ENCODE peak calls at places on chromosomes 6 and 20, in four cellular contexts. L is MM.1S, Y is IMR-90, P is astrocyte of the spinal cord. R is an unnamed sample.

GRCh38 chr6:72620866-72621242 is 1.0 kb upstream of the KCNQ5 start:
- DNase-seq in L (no peak), Y (no peak), P (peak; percentile 25), R (no peak)

GRCh38 chr6:90462102-90462501 is 124.8 kb downstream of the MAP3K7 start:
- DNase-seq in L (no peak), Y (no peak), P (no peak), R (no peak)

GRCh38 chr6:23591761-23592160 is 534.3 kb upstream of the NRSN1 start:
- DNase-seq in L (no peak), Y (no peak), P (no peak), R (no peak)

GRCh38 chr6:27053738-27054137 is 193.8 kb upstream of the PRSS16 start:
- DNase-seq in L (no peak), Y (no peak), P (no peak), R (no peak)

GRCh38 chr6:17865798-17866725 is 121.4 kb downstream of the KIF13A start:
- DNase-seq in L (no peak), Y (peak; percentile 95), P (peak; percentile 95), R (peak; percentile 64)

GRCh38 chr20:23641936-23642751 is 4.4 kb upstream of the CST3 start:
- DNase-seq in L (no peak), Y (peak; percentile 87), P (peak; percentile 86), R (no peak)

GRCh38 chr20:43442310-43442880 is 15.3 kb upstream of the SRSF6 start:
- DNase-seq in L (no peak), Y (peak; percentile 27), P (no peak), R (no peak)

GRCh38 chr6:29976588-29977424 is 34.5 kb downstream of the HLA-A start:
- DNase-seq in L (peak; percentile 83), Y (peak; percentile 72), P (peak; percentile 59), R (peak; percentile 77)

GRCh38 chr6:132133734-132134490 is 182.7 kb upstream of the CCN2 start:
- DNase-seq in L (no peak), Y (peak; percentile 35), P (peak; percentile 44), R (no peak)

GRCh38 chr6:75855047-75855446 is 106.0 kb downstream of the MYO6 start:
- DNase-seq in L (peak; percentile 71), Y (peak; percentile 77), P (peak; percentile 80), R (peak; percentile 42)

GRCh38 chr6:44011350-44011925 is 115.8 kb downstream of the MRPL14 start:
- DNase-seq in L (no peak), Y (no peak), P (no peak), R (no peak)

GRCh38 chr20:13447385-13448180 is 191.1 kb downstream of the TASP1 start:
- DNase-seq in L (no peak), Y (no peak), P (no peak), R (no peak)

GRCh38 chr6:166312832-166313231 is 4.6 kb upstream of the PRR18 start:
- DNase-seq in L (no peak), Y (no peak), P (no peak), R (no peak)

GRCh38 chr20:32680544-32681174 is 6.9 kb upstream of the C20orf203 start:
- DNase-seq in L (no peak), Y (no peak), P (no peak), R (no peak)

GRCh38 chr20:38136421-38137245 is 28.4 kb downstream of the TGM2 start:
- DNase-seq in L (no peak), Y (no peak), P (no peak), R (no peak)

GRCh38 chr6:5606546-5606945 is 345.2 kb downstream of the FARS2 start:
- DNase-seq in L (no peak), Y (no peak), P (no peak), R (no peak)

GRCh38 chr20:3199976-3200755 is 4.3 kb downstream of the DDRGK1 start:
- DNase-seq in L (no peak), Y (no peak), P (no peak), R (no peak)

GRCh38 chr6:158686791-158687381 is 37.0 kb downstream of the SYTL3 start:
- DNase-seq in L (no peak), Y (no peak), P (no peak), R (no peak)

GRCh38 chr20:24095303-24095702 is 106.7 kb upstream of the GGTLC1 start:
- DNase-seq in L (no peak), Y (no peak), P (no peak), R (no peak)

GRCh38 chr6:114084327-114084890 is 113.5 kb upstream of the HDAC2 start:
- DNase-seq in L (no peak), Y (no peak), P (peak; percentile 78), R (no peak)

GRCh38 chr6:116307001-116307400 is 27.3 kb upstream of the TSPYL1 start:
- DNase-seq in L (no peak), Y (no peak), P (no peak), R (no peak)

GRCh38 chr6:99287523-99287922 is 62.0 kb downstream of the FAXC start:
- DNase-seq in L (no peak), Y (no peak), P (no peak), R (no peak)

GRCh38 chr6:144265061-144265357 is 20.1 kb upstream of the UTRN start:
- DNase-seq in L (no peak), Y (peak; percentile 35), P (peak; percentile 32), R (peak; percentile 42)

GRCh38 chr20:64142546-64142945 is 21.7 kb upstream of the MYT1 start:
- DNase-seq in L (no peak), Y (no peak), P (no peak), R (no peak)

GRCh38 chr20:46169245-46170171 is 51.4 kb downstream of the CD40 start:
- DNase-seq in L (no peak), Y (no peak), P (no peak), R (no peak)

GRCh38 chr20:43040427-43040826 is 149.3 kb downstream of the PTPRT start:
- DNase-seq in L (peak; percentile 52), Y (no peak), P (no peak), R (peak; percentile 54)

GRCh38 chr6:104509355-104509754 is 350.4 kb downstream of the HACE1 start:
- DNase-seq in L (no peak), Y (no peak), P (no peak), R (no peak)

GRCh38 chr20:24808616-24809015 is 140.5 kb upstream of the CST7 start:
- DNase-seq in L (no peak), Y (no peak), P (no peak), R (no peak)

GRCh38 chr20:34921436-34921835 is 34.2 kb downstream of the GSS start:
- DNase-seq in L (no peak), Y (no peak), P (no peak), R (no peak)

GRCh38 chr6:80523531-80523970 is 417.1 kb downstream of the BCKDHB start:
- DNase-seq in L (no peak), Y (peak; percentile 52), P (peak; percentile 29), R (no peak)

GRCh38 chr20:35698298-35699126 is 640 bp downstream of the NFS1 start:
- DNase-seq in L (no peak), Y (no peak), P (no peak), R (peak; percentile 33)

GRCh38 chr6:35484921-35485392 is 11.9 kb downstream of the TEAD3 start:
- DNase-seq in L (no peak), Y (peak; percentile 50), P (no peak), R (peak; percentile 53)

GRCh38 chr6:103872219-103872618 is 987.5 kb downstream of the HACE1 start:
- DNase-seq in L (no peak), Y (no peak), P (no peak), R (no peak)

GRCh38 chr6:41271901-41272395 is 14.5 kb downstream of the TREM1 start:
- DNase-seq in L (no peak), Y (no peak), P (no peak), R (no peak)

DNA sequence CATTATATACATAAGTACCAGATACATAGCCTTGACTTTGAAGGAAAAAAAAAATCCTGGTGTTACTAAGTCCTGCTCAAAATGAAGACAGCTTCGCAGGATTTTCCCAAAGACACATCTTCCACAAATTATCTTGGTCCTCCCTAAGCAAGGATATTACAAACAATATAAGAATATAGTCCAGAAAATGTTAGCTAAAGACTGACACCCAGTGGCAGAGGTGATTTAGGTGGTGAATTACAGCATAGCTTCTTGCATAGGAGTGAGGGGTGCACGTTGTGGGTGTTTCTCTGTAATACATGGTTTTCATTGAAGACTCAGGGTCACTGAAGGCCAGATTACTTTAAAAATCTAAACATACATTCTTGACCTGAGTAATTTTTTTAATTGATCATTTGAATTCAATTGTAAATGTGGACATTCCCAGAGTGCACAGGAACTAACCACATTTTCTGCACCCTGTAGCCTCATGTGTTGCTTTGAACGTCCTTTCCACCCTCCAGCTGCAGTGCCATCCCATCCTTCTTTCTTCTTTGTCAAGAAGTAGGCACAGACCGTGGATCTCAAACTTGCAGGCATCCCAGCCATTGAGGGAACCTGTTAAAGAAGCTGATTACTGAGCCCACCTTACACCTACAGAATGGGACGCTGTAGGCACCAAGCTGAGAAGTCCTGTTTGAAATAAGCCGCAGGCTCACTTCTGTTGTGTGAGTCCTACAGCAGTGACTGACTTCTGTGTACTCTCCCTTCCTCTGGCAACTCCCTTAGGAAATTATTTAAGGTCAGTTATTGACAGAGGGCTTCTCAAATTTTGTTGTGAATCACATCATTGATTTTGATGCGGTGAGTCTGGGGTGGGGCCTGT is 102.6 kb downstream of the PERP start:
- DNase-seq in L (peak; percentile 71), Y (peak; percentile 41), P (peak; percentile 33), R (peak; percentile 13)
- TF ChIP-seq CTCF in L (peak; percentile 68), Y (peak; percentile 47), P (peak; percentile 56), R (peak; percentile 26)

DNA sequence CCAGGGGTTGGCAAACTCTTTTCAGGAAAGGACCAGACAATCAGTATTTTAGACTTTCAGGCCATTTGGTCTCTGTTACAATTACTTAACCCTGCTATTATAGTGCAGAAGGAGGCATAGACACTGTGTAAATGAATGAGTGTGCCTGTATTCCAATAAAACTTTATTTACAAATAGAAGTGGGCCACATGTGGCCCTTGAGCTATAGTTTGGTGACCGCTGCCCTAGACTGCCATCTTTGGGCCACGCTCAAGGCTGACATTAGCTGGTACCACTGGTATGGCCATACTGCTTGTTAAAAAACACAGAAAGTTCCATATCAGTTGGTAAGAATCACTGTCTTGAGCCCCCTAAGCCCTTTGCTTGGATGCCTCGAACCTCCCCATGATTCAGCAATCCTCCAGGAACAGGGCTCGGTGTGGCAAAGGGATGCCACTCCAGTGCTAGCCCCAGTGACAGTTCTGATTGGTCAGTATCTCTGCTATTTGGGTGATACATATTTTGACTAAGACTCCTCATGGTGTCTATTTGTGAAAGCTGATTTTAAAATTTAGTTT is 23.3 kb upstream of the SNRNP48 start:
- DNase-seq in L (no peak), Y (no peak), P (no peak), R (no peak)
- TF ChIP-seq CTCF in L (no peak), Y (no peak), P (no peak), R (no peak)

DNA sequence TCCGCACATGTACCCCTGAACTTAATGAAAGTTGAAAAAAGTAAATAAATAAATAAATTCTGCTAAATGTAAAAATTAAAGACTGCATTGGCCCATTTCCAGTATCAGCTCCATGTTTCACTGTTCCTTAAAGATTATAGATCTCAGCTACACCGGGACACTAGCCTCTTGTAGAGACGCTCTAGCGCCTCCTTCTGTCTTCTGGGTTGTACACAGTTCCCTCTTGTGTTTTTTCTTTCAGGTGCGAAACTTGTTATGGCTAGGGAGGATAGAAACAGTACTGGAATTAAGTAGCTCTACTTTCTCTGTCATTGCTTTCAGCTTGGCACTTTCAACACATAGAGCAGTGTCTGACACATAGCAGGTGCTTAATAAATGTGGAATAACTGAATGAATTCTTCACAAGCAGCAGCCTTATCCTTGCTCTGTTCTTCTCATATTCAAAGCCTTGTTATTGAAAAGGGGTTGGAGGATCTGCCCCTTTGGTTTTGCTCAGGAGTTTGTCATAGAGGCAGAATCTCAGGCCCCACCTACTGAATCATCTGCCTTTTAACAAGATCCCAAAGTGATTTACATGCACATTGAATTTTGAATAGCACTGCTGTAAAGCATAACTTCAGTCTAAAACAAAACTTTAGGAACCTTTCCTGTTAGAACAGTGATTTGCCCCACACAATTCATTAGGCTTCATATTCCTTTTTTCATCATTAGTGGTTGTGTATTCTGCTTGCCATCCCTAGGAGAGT is 92.3 kb downstream of the FIG4 start:
- DNase-seq in L (no peak), Y (peak; percentile 29), P (no peak), R (no peak)
- TF ChIP-seq CTCF in L (peak; percentile 11), Y (peak; percentile 38), P (peak; percentile 41), R (no peak)

GRCh38 chr6:108565893-108566292 is 5.2 kb downstream of the FOXO3 start:
- DNase-seq in L (peak; percentile 54), Y (peak; percentile 88), P (peak; percentile 46), R (no peak)
- TF ChIP-seq CTCF in L (no peak), Y (peak; percentile 33), P (peak; percentile 3), R (no peak)

R was measured in Calu3.